ENCODE peak calls at places on chromosomes 11 and 22, in ten cellular contexts. D is neural crest cell, I is RWPE1, R is endothelial cell, U is RWPE2, K is fibroblast of the aortic adventitia, B is cardiac fibroblast, E is A549, H is choroid plexus epithelial cell, Q is tibial artery. S is an unnamed sample.

GRCh38 chr22:41574847-41575381 is 14.1 kb downstream of the CSDC2 start:
- DNase-seq in U (no peak), R (no peak), K (no peak), Q (peak; percentile 88), H (no peak), D (no peak), E (no peak), B (peak; percentile 49), I (no peak), S (no peak)

GRCh38 chr11:22416462-22416861 is 78.3 kb downstream of the SLC17A6 start:
- DNase-seq in Q (no peak), E (no peak), K (no peak), I (no peak), H (no peak), U (no peak), D (no peak), B (peak; percentile 2), R (no peak), S (no peak)

GRCh38 chr11:126352934-126353801 is 2.3 kb upstream of the ST3GAL4 start:
- DNase-seq in U (peak; percentile 60), Q (no peak), R (no peak), K (peak; percentile 64), E (no peak), H (peak; percentile 60), I (peak; percentile 69), B (no peak), D (no peak), S (no peak)

GRCh38 chr22:44752285-44753188 is at the start of gene ARHGAP8:
- DNase-seq in E (peak; percentile 27), K (no peak), H (no peak), I (peak; percentile 49), Q (no peak), U (no peak), B (no peak), R (no peak), D (no peak), S (peak; percentile 42)

GRCh38 chr11:21364866-21365624 is 695.7 kb downstream of the NELL1 start:
- DNase-seq in Q (no peak), I (no peak), U (no peak), H (no peak), K (no peak), E (no peak), R (no peak), B (no peak), D (no peak), S (no peak)

GRCh38 chr11:92383430-92383829 is 158.8 kb downstream of the FAT3 start:
- DNase-seq in D (no peak), B (peak; percentile 15), R (no peak), E (no peak), I (peak; percentile 48), K (peak; percentile 30), U (no peak), H (peak; percentile 16), Q (no peak), S (no peak)

GRCh38 chr11:71171024-71171423 is 81.4 kb downstream of the SHANK2 start:
- DNase-seq in U (no peak), D (no peak), R (no peak), B (no peak), I (no peak), H (no peak), Q (peak; percentile 41), K (no peak), E (no peak), S (no peak)

GRCh38 chr11:35139883-35140282 is 912 bp downstream of the CD44 start:
- DNase-seq in E (no peak), Q (peak; percentile 68), K (peak; percentile 44), B (no peak), R (no peak), I (no peak), U (no peak), D (no peak), H (no peak), S (no peak)

GRCh38 chr11:8382436-8383053 is 118.9 kb upstream of the LMO1 start:
- DNase-seq in I (peak; percentile 68), U (no peak), Q (no peak), B (peak; percentile 13), H (peak; percentile 15), R (no peak), E (no peak), D (no peak), K (no peak), S (no peak)

GRCh38 chr22:20414450-20414849 is 20.5 kb downstream of the ZNF74 start:
- DNase-seq in E (no peak), H (no peak), B (no peak), D (no peak), I (no peak), R (no peak), Q (no peak), K (no peak), U (no peak), S (no peak)

GRCh38 chr22:20419664-20419951 is 18.0 kb downstream of the SCARF2 start:
- DNase-seq in B (no peak), E (no peak), I (no peak), R (no peak), D (no peak), Q (no peak), H (no peak), K (no peak), U (peak; percentile 6), S (no peak)

GRCh38 chr22:20420157-20420842 is 17.3 kb downstream of the SCARF2 start:
- DNase-seq in K (no peak), I (no peak), U (peak; percentile 28), R (no peak), Q (no peak), D (no peak), B (no peak), H (no peak), E (no peak), S (no peak)

GRCh38 chr22:20421507-20421874 is 16.1 kb downstream of the SCARF2 start:
- DNase-seq in K (no peak), E (no peak), H (no peak), R (no peak), D (no peak), Q (no peak), B (no peak), U (peak; percentile 19), I (no peak), S (no peak)

GRCh38 chr22:20418211-20418788 is 19.3 kb downstream of the SCARF2 start:
- DNase-seq in Q (peak; percentile 93), H (peak; percentile 89), I (peak; percentile 66), R (peak; percentile 76), B (peak; percentile 92), U (peak; percentile 70), K (peak; percentile 87), E (peak; percentile 52), D (peak; percentile 69), S (peak; percentile 83)
- TF ChIP-seq CTCF in Q (peak; percentile 61), H (peak; percentile 93), I (peak; percentile 88), R (peak; percentile 99), B (peak; percentile 82), U (peak; percentile 93), K (peak; percentile 84), E (peak; percentile 82), D (peak; percentile 95), S (peak; percentile 87)

GRCh38 chr11:47257178-47257517 is 648 bp upstream of the NR1H3 start:
- DNase-seq in K (no peak), R (no peak), E (no peak), B (no peak), I (no peak), H (no peak), U (no peak), Q (no peak), D (no peak), S (no peak)
- TF ChIP-seq CTCF in K (no peak), R (no peak), E (no peak), B (no peak), I (no peak), H (no peak), U (no peak), Q (no peak), D (no peak), S (no peak)

GRCh38 chr11:61695917-61696316 is 15.7 kb downstream of the DAGLA start:
- DNase-seq in B (peak; percentile 65), K (peak; percentile 59), R (no peak), E (peak; percentile 83), U (peak; percentile 85), I (peak; percentile 83), D (no peak), Q (peak; percentile 86), H (peak; percentile 65), S (no peak)
- TF ChIP-seq CTCF in B (no peak), K (no peak), R (no peak), E (no peak), U (peak; percentile 16), I (no peak), D (no peak), Q (peak; percentile 8), H (peak; percentile 15), S (no peak)

DNA sequence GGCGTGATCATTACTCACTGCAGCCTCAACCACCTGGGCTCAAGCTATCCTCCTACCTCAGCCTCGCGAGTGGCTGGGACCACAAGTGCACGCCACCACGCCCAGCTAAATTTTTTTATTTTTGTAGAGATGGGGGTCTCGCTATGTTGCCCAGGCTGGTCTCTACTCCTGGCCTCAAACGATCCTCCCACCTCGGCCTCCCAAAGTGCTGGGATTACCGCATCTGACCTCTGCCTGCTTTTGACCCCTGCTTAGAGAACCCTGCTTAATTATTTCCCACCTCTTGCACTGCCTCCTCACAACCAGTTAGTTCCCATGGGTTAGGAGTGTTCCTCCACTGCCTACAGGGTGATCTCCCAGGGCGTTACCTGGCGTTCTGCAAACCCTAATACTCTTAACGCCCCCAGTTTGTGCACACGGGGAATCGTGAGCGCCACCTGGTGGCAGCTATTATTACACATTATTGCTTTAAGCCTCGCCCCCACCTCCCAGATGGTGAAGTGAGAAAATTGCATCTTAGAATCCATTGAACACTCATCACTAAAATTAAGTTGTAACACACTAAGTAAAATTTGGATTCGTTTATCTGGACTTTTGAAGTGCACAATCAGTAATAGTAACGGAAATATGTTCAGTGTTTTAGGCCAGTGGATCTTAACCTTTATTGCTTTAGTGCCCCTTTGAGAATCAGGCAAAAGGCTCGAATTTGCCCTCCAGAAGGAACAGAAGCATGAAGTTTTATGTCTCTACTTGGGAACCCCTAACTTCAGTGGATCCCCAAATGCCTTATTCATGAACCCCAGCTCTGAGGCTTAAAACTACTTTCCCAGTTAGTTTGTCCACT is 61.4 kb upstream of the ASPHD2 start:
- DNase-seq in B (peak; percentile 50), Q (no peak), I (peak; percentile 45), R (peak; percentile 59), H (peak; percentile 66), E (peak; percentile 10), D (peak; percentile 61), K (peak; percentile 58), U (no peak), S (peak; percentile 70)
- TF ChIP-seq CTCF in B (peak; percentile 75), Q (peak; percentile 65), I (peak; percentile 89), R (peak; percentile 97), H (peak; percentile 83), E (peak; percentile 65), D (peak; percentile 87), K (peak; percentile 78), U (peak; percentile 94), S (peak; percentile 85)

GRCh38 chr22:36643033-36643432 is 60.5 kb downstream of the CACNG2 start:
- DNase-seq in K (no peak), I (no peak), U (no peak), R (no peak), B (no peak), D (no peak), Q (no peak), E (no peak), H (no peak), S (no peak)
- TF ChIP-seq CTCF in K (no peak), I (no peak), U (no peak), R (no peak), B (no peak), D (no peak), Q (no peak), E (no peak), H (no peak), S (no peak)

S was measured in nephron progenitor cell.